ENCODE peak calls at places on chromosomes 6 and 20, in six cellular contexts. W is SK-N-SH, Y is H1, O is GM12878, G is HepG2, R is K562. Q is an unnamed sample.
A peak's percentile ranks its signal among the peaks of the same experiment; 100 is the strongest.

GRCh38 chr6:81451787-81452186 is 300.7 kb downstream of the TENT5A start:
- DNase-seq in R (no peak), G (peak; percentile 69), Y (no peak), O (no peak), W (no peak), Q (no peak)

GRCh38 chr6:27890351-27891299 is 21.6 kb downstream of the OR2B2 start:
- DNase-seq in O (peak; percentile 100), G (no peak), W (peak; percentile 75), R (peak; percentile 69), Y (peak; percentile 80), Q (no peak)

GRCh38 chr6:121382467-121383121 is 48.3 kb upstream of the TBC1D32 start:
- DNase-seq in W (peak; percentile 26), Y (no peak), G (peak; percentile 14), O (no peak), R (no peak), Q (no peak)

GRCh38 chr6:7165736-7166296 is 58.1 kb downstream of the RREB1 start:
- DNase-seq in G (no peak), W (no peak), Y (no peak), O (no peak), R (peak; percentile 52), Q (peak; percentile 29)

GRCh38 chr6:167778497-167779122 is 48.1 kb upstream of the AFDN start:
- DNase-seq in Y (no peak), W (no peak), R (no peak), O (no peak), G (no peak), Q (no peak)

GRCh38 chr20:4776079-4776630 is 54.4 kb downstream of the PRND start:
- DNase-seq in G (no peak), O (no peak), W (no peak), Y (peak; percentile 28), R (no peak), Q (no peak)

GRCh38 chr6:168353041-168353440 is 33.5 kb upstream of the DACT2 start:
- DNase-seq in G (no peak), O (no peak), R (no peak), Y (no peak), W (no peak), Q (no peak)

GRCh38 chr6:109342564-109342963 is 39.7 kb downstream of the CD164 start:
- DNase-seq in W (no peak), R (peak; percentile 41), Y (no peak), O (no peak), G (no peak), Q (no peak)

GRCh38 chr6:3348821-3349220 is 90.1 kb downstream of the PSMG4 start:
- DNase-seq in G (no peak), Y (no peak), R (no peak), O (no peak), W (no peak), Q (no peak)

GRCh38 chr6:41200901-41201783 is at the start of gene TREML2:
- DNase-seq in R (peak; percentile 67), Y (peak; percentile 43), O (no peak), W (no peak), G (no peak), Q (peak; percentile 78)

GRCh38 chr6:68695403-68695802 is 60.3 kb downstream of the ADGRB3 start:
- DNase-seq in G (no peak), O (no peak), Y (no peak), R (no peak), W (no peak), Q (no peak)

GRCh38 chr20:37615507-37616425 is 78.1 kb upstream of the CTNNBL1 start:
- DNase-seq in G (peak; percentile 62), O (no peak), R (peak; percentile 69), Y (peak; percentile 79), W (peak; percentile 53), Q (peak; percentile 25)

GRCh38 chr6:134962421-134962820 is 12.5 kb upstream of the ALDH8A1 start:
- DNase-seq in Y (no peak), R (no peak), O (no peak), G (no peak), W (no peak), Q (no peak)

GRCh38 chr6:327538-328183 is 35.4 kb downstream of the DUSP22 start:
- DNase-seq in Y (no peak), O (no peak), G (no peak), R (no peak), W (peak; percentile 52), Q (no peak)

GRCh38 chr6:52566853-52567279 is 10.0 kb downstream of the TRAM2 start:
- DNase-seq in W (no peak), R (no peak), Y (no peak), G (peak; percentile 58), O (no peak), Q (no peak)

GRCh38 chr6:28580484-28580883 is 54.8 kb downstream of the GPX5 start:
- DNase-seq in W (no peak), R (no peak), G (no peak), Y (no peak), O (no peak), Q (no peak)

GRCh38 chr20:49278817-49279676 is 1.2 kb upstream of the ZNFX1 start:
- DNase-seq in R (peak; percentile 46), Y (no peak), G (peak; percentile 52), W (no peak), O (no peak), Q (peak; percentile 37)

DNA sequence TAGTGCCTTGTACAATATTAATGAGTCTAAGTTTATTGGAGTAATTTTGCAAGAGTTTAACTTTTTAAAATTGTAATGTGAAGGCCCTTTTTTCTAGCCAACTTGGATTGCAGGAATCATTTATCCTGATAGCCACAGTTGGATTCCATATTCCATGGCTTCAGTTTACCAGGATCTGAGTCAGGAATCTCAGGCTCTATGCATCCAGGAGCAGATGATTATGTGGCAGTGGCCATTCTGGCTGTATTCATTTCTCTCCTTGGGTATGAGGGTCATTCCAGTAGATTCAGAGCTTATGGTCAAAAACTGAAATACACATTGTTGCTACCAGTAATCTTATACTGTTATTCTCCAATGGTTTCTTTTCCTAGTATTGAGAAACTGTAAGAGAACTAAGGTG is 2.9 kb downstream of the AIG1 start:
- DNase-seq in G (no peak), O (no peak), W (no peak), Y (no peak), R (no peak), Q (no peak)
- TF ChIP-seq GABPA in G (no peak), O (no peak), W (no peak), Y (no peak), R (no peak), Q (no peak)

GRCh38 chr6:117989086-117989485 is 82.0 kb downstream of the SLC35F1 start:
- DNase-seq in R (no peak), O (no peak), G (no peak), Y (no peak), W (no peak), Q (no peak)

DNA sequence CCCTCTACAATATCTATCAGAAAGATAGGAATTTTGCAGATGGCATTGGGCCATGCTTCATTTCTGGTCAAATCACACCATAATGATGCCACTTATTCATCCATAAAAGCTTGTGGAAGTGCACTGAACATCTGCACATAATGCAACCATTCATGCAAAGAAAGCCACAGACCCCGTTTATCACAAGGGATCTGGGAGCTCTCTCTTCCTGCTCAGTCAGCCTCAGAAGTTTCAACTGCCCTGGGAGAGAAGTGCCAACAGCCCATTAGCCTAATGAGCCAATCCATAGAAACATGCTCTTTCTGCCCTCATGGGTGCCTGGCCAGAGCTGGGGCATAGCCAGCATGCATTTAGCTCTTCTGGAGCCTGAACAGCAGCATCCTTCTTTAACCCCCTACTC is 85.8 kb downstream of the SLC35F1 start:
- DNase-seq in W (no peak), G (no peak), O (no peak), R (no peak), Y (no peak), Q (no peak)
- TF ChIP-seq GABPA in W (no peak), G (no peak), O (no peak), R (no peak), Y (no peak), Q (no peak)

GRCh38 chr6:111201764-111202163 is 114.5 kb downstream of the SLC16A10 start:
- DNase-seq in O (no peak), Y (no peak), R (no peak), G (no peak), W (no peak), Q (no peak)
- TF ChIP-seq GABPA in O (no peak), Y (no peak), R (no peak), G (no peak), W (no peak), Q (no peak)

DNA sequence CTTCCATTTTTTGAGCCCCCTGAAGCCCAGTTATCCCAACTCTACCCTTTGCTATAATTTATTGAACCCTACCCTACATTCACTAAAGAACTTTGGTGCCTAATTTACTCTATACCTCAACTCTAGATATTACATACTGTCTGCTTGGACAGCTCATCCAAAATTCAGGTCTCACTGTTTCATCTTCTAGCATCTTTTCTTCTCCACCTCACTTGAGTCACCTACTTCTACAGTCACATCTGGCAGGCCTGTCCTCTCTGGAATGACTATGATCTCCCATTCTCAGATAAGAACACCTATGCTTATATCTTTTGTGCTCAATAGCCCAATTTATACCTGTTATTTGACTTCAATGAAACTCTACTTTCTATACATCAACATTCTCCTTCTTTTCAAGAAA is 58.0 kb downstream of the SHPRH start:
- DNase-seq in W (no peak), R (no peak), G (no peak), O (no peak), Y (no peak), Q (no peak)
- TF ChIP-seq GABPA in W (no peak), R (no peak), G (no peak), O (no peak), Y (no peak), Q (no peak)

GRCh38 chr20:19073584-19074198 is 138.8 kb upstream of the SLC24A3 start:
- DNase-seq in R (peak; percentile 15), W (peak; percentile 26), G (peak; percentile 20), Y (peak; percentile 67), O (no peak), Q (no peak)
- TF ChIP-seq GABPA in R (no peak), W (no peak), G (no peak), Y (no peak), O (no peak), Q (no peak)

DNA sequence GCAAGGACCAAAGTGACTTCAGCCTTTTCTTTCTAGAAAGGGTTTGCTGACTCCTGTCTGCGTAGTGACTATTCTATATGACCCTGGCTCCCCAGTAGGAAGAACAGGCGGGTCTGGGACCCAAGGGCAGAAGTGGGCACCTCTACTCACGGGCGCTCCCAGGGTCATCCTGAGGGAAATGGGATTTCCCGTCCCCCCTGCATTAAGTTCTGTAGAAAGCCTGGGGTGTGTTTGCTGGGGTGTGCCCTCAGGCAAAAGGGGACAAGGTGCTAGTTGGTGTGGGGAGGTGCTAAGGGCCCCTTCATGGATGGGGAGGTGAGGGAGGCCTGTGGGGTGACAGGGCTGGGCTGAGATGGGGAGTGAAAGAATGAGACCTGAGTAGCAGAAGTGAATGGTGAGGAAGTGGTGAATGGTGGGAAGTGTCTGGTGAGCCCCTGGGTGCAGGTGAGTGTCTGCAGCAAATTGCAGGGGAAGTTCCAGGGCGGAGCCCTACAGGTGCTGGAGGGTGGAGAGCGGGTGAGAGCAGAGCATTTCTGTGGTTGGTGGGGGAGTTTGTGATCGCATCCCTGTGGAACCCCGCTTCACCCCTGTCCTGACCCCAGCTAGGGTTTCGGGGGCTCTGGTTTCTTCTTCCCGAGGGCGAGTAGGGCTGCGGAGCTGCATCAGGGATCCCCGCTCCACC is 21.1 kb downstream of the RAET1L start:
- DNase-seq in W (no peak), Y (no peak), G (no peak), R (no peak), O (no peak), Q (no peak)
- TF ChIP-seq GABPA in W (no peak), Y (no peak), G (no peak), R (no peak), O (no peak), Q (no peak)

GRCh38 chr6:118017301-118017854 is 110.3 kb downstream of the SLC35F1 start:
- DNase-seq in W (no peak), G (no peak), Y (no peak), O (no peak), R (no peak), Q (no peak)

GRCh38 chr6:118012944-118013343 is 105.9 kb downstream of the SLC35F1 start:
- DNase-seq in R (no peak), Y (no peak), W (no peak), G (peak; percentile 10), O (no peak), Q (no peak)
- TF ChIP-seq GABPA in R (no peak), Y (no peak), W (no peak), G (no peak), O (no peak), Q (no peak)

Q was measured in HL-60.